ENCODE peak calls at places on chromosomes 6 and 20, in four cellular contexts. I, L, B and M are unnamed samples.

GRCh38 chr6:11538049-11538798 is 675 bp downstream of the TMEM170B start:
- DNase-seq in I (peak; percentile 1), L (peak; percentile 64), B (no peak), M (no peak)

GRCh38 chr20:59820204-59821041 is 113.0 kb downstream of the SYCP2 start:
- DNase-seq in I (no peak), L (no peak), B (no peak), M (no peak)

GRCh38 chr6:25302677-25303128 is 23.5 kb downstream of the CARMIL1 start:
- DNase-seq in B (no peak), L (no peak), I (no peak), M (peak; percentile 32)

GRCh38 chr6:83198486-83199172 is 5.5 kb downstream of the RWDD2A start:
- DNase-seq in L (no peak), B (no peak), I (no peak), M (no peak)

GRCh38 chr20:51752343-51752951 is 15.7 kb downstream of the ATP9A start:
- DNase-seq in B (peak; percentile 59), L (no peak), I (no peak), M (peak; percentile 57)

GRCh38 chr6:125986956-125987617 is 747 bp downstream of the TRMT11 start:
- DNase-seq in I (no peak), B (no peak), L (no peak), M (no peak)

GRCh38 chr6:140041571-140042332 is 667.3 kb upstream of the CITED2 start:
- DNase-seq in L (no peak), B (no peak), I (no peak), M (no peak)

GRCh38 chr20:35511814-35512420 is 17.5 kb downstream of the C20orf173 start:
- DNase-seq in L (no peak), B (peak; percentile 35), I (no peak), M (peak; percentile 8)

GRCh38 chr6:129050086-129050485 is 167.1 kb downstream of the LAMA2 start:
- DNase-seq in L (no peak), B (no peak), I (no peak), M (no peak)

GRCh38 chr6:56046576-56046975 is 171.2 kb upstream of the BMP5 start:
- DNase-seq in I (no peak), B (peak; percentile 85), L (peak; percentile 77), M (no peak)

GRCh38 chr20:6699931-6700562 is 67.4 kb upstream of the BMP2 start:
- DNase-seq in L (no peak), I (no peak), B (no peak), M (no peak)

DNA sequence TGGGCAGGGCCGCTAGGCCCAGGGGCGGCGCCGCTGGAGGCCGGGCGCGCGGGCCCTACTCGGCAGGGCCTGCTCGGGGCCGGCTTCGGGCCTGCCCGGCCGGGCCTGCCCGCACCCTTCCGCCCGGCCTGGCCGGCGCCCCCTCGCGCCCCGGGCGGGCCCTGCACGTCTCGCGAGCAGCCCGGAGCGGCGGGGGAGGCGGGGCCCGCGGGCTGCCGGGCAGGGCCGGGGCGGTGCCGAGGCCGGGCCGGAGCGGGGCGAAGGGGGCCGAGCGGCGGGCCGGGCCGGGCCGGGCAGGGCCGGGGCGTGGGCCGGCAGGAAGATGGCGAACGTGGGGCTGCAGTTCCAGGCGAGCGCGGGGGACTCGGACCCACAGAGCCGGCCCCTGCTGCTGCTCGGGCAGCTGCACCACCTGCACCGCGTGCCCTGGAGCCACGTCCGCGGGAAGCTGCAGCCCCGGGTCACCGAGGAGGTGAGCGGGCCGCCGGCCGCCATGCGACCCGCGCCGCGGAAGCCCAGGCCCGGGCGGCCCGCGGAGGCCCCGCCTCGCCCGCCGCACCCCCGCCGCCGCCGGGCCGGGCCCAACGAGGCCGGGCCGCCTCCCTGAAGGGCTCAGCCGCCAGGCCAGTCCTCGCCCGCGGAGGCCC is at the start of gene NPEPL1:
- DNase-seq in L (peak; percentile 85), B (no peak), I (peak; percentile 50), M (peak; percentile 48)
- TF ChIP-seq CTCF in L (no peak), B (no peak), I (no peak), M (no peak)

GRCh38 chr6:35043381-35043780 is 97.8 kb downstream of the TCP11 start:
- DNase-seq in L (no peak), I (no peak), B (no peak), M (no peak)

GRCh38 chr6:35044771-35045275 is 96.3 kb downstream of the TCP11 start:
- DNase-seq in B (no peak), I (no peak), L (no peak), M (no peak)

GRCh38 chr6:35046098-35046497 is 95.0 kb downstream of the TCP11 start:
- DNase-seq in L (no peak), I (no peak), B (no peak), M (no peak)

GRCh38 chr6:35042451-35042850 is 98.7 kb downstream of the TCP11 start:
- DNase-seq in L (no peak), B (no peak), I (no peak), M (no peak)

DNA sequence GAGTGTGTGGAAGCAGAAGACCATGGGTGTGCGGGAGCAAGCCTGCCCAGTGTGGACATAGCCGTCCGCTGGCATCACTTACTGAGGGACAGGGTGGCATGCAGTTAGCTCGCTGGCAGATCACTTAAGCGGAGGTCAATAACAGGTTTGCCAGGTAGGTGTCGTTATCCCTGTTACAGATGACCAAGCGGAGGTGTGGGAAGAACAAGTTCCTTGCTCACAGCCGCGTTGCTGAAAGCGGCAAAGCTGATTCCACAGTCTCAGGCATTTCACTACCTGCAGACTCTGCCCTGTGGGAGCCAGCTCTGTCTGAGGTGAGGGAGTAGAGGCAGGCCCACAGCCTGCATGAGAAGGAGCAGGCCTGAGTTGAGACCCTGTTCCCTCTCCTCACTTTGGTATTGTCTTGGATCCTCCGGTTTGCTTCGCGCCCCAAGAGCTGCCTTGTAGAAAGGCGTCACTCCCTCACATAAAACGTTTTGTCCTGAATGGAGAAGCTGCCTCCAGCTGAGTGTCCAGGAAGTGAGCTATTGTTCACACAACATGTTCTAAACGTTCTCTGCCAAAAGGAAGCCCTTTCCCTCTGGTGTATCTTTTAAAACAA is 96.9 kb downstream of the TCP11 start:
- DNase-seq in B (peak; percentile 46), L (no peak), I (no peak), M (no peak)
- TF ChIP-seq CTCF in B (no peak), L (no peak), I (no peak), M (no peak)

DNA sequence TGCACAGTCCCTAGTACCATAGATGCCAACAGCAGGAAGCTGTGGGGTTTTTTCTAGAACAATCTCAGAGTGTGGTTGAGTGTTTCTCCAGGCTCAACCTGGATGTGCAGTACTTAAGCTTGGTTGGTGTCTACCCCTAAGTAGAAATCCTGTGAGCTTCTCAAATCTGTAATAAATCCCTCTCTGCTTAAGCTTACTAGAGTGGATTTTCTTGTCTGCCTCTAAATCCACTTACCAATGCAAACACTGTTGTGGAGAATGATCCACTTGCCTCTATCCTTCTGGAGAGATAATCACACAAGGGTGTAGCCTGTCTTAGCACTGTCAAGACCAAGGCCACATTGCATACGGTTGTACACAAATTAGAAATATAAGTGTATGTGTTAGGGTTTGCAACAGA is 43.3 kb upstream of the CLIC5 start:
- DNase-seq in L (no peak), I (no peak), B (no peak), M (no peak)
- TF ChIP-seq CTCF in L (no peak), I (no peak), B (no peak), M (no peak)

GRCh38 chr6:167481527-167481926 is 156.6 kb downstream of the TTLL2 start:
- DNase-seq in I (no peak), L (no peak), B (no peak), M (no peak)

GRCh38 chr6:167479967-167480653 is 155.2 kb downstream of the TTLL2 start:
- DNase-seq in B (no peak), I (no peak), L (no peak), M (no peak)

GRCh38 chr6:167487706-167488664 is 163.1 kb downstream of the TTLL2 start:
- DNase-seq in I (no peak), L (no peak), B (no peak), M (no peak)

GRCh38 chr6:167485186-167485978 is 160.5 kb downstream of the TTLL2 start:
- DNase-seq in B (peak; percentile 19), L (no peak), I (no peak), M (no peak)
- TF ChIP-seq CTCF in B (peak; percentile 51), L (peak; percentile 51), I (no peak), M (no peak)

DNA sequence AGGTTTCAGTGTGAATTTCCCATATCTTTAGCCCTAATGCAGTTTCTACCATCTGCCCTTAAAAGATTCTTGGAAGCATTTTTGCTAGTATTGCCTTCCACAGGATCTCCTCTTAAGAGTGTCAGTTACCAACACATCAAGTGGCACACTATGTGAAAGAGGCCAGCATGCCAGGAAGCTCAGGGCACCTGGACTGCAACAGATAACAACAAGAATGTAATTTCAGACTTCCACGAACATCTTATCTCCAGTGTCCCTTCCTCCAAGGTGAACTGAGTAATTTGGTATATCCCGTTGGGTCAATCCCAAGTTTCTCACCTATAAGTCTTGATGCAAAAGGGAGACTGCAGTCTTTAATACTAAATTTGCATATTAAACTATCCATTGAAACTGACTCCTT is 47.2 kb downstream of the RALGAPA2 start:
- DNase-seq in L (no peak), B (no peak), I (no peak), M (no peak)
- TF ChIP-seq CTCF in L (no peak), B (no peak), I (peak; percentile 11), M (no peak)

GRCh38 chr20:32682508-32682987 is 8.8 kb upstream of the C20orf203 start:
- DNase-seq in I (no peak), B (no peak), L (no peak), M (no peak)

GRCh38 chr20:32685541-32686529 is 12.1 kb upstream of the C20orf203 start:
- DNase-seq in I (no peak), L (no peak), B (peak; percentile 72), M (peak; percentile 91)

GRCh38 chr20:32678948-32679347 is 5.2 kb upstream of the C20orf203 start:
- DNase-seq in I (no peak), B (no peak), L (no peak), M (peak; percentile 18)

GRCh38 chr20:32680544-32681174 is 6.9 kb upstream of the C20orf203 start:
- DNase-seq in B (no peak), I (no peak), L (no peak), M (no peak)

DNA sequence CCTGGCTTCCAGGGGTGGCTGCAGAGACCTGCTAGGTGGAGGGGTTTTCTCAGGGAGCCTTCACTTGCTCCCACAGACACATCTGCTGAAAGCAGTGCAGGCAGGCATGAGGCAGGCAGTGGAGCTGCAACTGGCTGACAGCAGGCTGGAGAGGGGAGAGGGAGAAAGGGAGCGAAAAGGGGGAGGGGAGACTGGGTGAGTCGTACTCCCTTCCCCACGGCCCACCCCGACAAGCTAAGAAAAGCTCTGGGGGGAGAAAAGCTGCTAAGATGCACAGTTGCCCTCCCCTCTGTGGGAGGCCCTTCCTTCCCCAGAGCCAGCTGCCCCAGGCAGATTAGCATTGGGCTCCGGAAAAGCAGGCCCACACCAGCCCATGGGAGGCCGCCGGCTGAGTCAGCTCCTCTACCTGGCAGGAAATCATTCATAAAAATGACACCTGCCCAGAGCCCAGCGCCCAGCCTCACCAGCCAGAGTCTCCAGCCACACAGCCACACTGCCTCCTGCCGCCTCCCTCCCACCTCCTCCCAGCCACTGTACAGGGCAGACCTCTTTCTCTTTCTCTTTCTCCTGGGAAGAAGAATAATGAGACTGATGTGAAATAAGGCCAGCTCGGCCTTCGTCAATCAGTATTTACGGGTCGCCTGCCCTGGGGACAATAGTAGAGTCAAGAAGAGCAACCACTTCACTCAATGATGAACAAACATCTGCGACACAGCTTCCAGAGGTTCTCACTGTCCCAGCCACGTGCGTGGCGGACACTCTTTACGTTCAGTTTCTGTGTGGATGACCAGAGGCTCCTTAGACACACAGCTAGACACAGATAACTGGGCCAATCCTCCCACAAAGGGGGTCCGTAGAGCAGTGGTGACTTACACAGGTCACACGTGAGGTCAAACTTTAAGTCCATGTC is 7.7 kb upstream of the C20orf203 start:
- DNase-seq in B (no peak), I (no peak), L (no peak), M (no peak)
- TF ChIP-seq CTCF in B (no peak), I (no peak), L (no peak), M (no peak)